ENCODE peak calls at places on chromosomes 3 and 15, in five cellular contexts. A, K, Q, F and U are unnamed samples.

GRCh38 chr3:177904661-177905060 is 631.6 kb upstream of the KCNMB2 start:
- DNase-seq in F (no peak), K (no peak), A (no peak), Q (no peak), U (no peak)

GRCh38 chr15:29805043-29805707 is 17.1 kb downstream of the TJP1 start:
- DNase-seq in Q (peak), A (no peak), F (no peak), K (no peak), U (no peak)

GRCh38 chr15:95972136-95972553 is 358.4 kb upstream of the NR2F2 start:
- DNase-seq in Q (peak), A (no peak), K (peak), F (no peak), U (no peak)

GRCh38 chr15:59819047-59819446 is 129.9 kb upstream of the BNIP2 start:
- DNase-seq in K (no peak), Q (no peak), F (no peak), A (no peak), U (no peak)

GRCh38 chr15:69718916-69719315 is 266.3 kb downstream of the RPLP1 start:
- DNase-seq in F (no peak), K (peak), Q (no peak), A (no peak), U (no peak)

GRCh38 chr15:92818658-92819311 is 81.3 kb upstream of the CHD2 start:
- DNase-seq in Q (no peak), A (no peak), K (no peak), F (no peak), U (no peak)

GRCh38 chr15:41789662-41790061 is 15.4 kb downstream of the MAPKBP1 start:
- DNase-seq in A (no peak), F (no peak), Q (no peak), K (no peak), U (no peak)

GRCh38 chr15:62067448-62068044 is 769 bp downstream of the C2CD4A start:
- DNase-seq in A (peak), K (no peak), Q (no peak), F (peak), U (no peak)

GRCh38 chr3:114308377-114308776 is 14.5 kb downstream of the TIGIT start:
- DNase-seq in Q (no peak), K (no peak), F (no peak), A (no peak), U (no peak)

GRCh38 chr3:183822631-183823030 is 2.7 kb downstream of the MAP6D1 start:
- DNase-seq in K (no peak), Q (no peak), A (no peak), F (no peak), U (no peak)

GRCh38 chr15:65189102-65189740 is 4.1 kb upstream of the CLPX start:
- DNase-seq in Q (peak), K (no peak), A (no peak), F (no peak), U (no peak)

GRCh38 chr3:133706033-133706432 is 40.2 kb upstream of the TF start:
- DNase-seq in K (no peak), A (no peak), F (no peak), Q (no peak), U (no peak)

GRCh38 chr3:127351350-127351749 is 63.5 kb upstream of the PRR20G start:
- DNase-seq in K (no peak), A (no peak), Q (no peak), F (no peak), U (no peak)

GRCh38 chr3:72449551-72449950 is 398.7 kb downstream of the SHQ1 start:
- DNase-seq in F (no peak), Q (peak), K (no peak), A (no peak), U (no peak)

GRCh38 chr3:34024447-34025240 is 226.2 kb downstream of the PDCD6IP start:
- DNase-seq in K (peak), A (no peak), Q (no peak), F (no peak), U (no peak)

GRCh38 chr3:46935168-46935858 is 41.2 kb downstream of the CCDC12 start:
- DNase-seq in Q (peak), F (peak), K (no peak), A (no peak), U (no peak)

GRCh38 chr3:60101628-60102027 is 1051.8 kb upstream of the CFAP20DC start:
- DNase-seq in Q (no peak), F (peak), K (no peak), A (no peak), U (no peak)

GRCh38 chr15:29815000-29815704 is 7.1 kb downstream of the TJP1 start:
- DNase-seq in F (no peak), Q (peak), K (no peak), A (no peak), U (no peak)

GRCh38 chr15:60390231-60390630 is 7.6 kb downstream of the ANXA2 start:
- DNase-seq in K (no peak), A (no peak), Q (no peak), F (no peak), U (no peak)

GRCh38 chr15:48803877-48804276 is 7.0 kb downstream of the CEP152 start:
- DNase-seq in A (no peak), Q (no peak), F (no peak), K (no peak), U (no peak)

GRCh38 chr3:59064276-59064675 is 14.5 kb upstream of the CFAP20DC start:
- DNase-seq in Q (no peak), A (no peak), F (no peak), K (no peak), U (no peak)

GRCh38 chr3:111143-112069 is 85.2 kb upstream of the CHL1 start:
- DNase-seq in F (no peak), A (no peak), K (no peak), Q (no peak), U (no peak)

GRCh38 chr3:7290062-7290825 is 429.3 kb downstream of the GRM7 start:
- DNase-seq in A (no peak), F (no peak), K (no peak), Q (no peak), U (no peak)

GRCh38 chr15:36365963-36366362 is 213.5 kb upstream of the CDIN1 start:
- DNase-seq in K (peak), A (no peak), Q (no peak), F (no peak), U (no peak)

GRCh38 chr15:92391640-92392039 is 2.0 kb upstream of the ST8SIA2 start:
- DNase-seq in F (no peak), A (no peak), Q (no peak), K (no peak), U (no peak)

GRCh38 chr3:148992027-148992634 is 791 bp downstream of the GYG1 start:
- DNase-seq in Q (no peak), A (peak), F (peak), K (no peak), U (no peak)

GRCh38 chr15:96312641-96313335 is 17.7 kb upstream of the NR2F2 start:
- DNase-seq in F (no peak), A (no peak), Q (peak), K (no peak), U (no peak)

GRCh38 chr3:72036899-72037298 is 252.0 kb upstream of the PROK2 start:
- DNase-seq in K (no peak), F (no peak), A (no peak), Q (peak), U (no peak)

DNA sequence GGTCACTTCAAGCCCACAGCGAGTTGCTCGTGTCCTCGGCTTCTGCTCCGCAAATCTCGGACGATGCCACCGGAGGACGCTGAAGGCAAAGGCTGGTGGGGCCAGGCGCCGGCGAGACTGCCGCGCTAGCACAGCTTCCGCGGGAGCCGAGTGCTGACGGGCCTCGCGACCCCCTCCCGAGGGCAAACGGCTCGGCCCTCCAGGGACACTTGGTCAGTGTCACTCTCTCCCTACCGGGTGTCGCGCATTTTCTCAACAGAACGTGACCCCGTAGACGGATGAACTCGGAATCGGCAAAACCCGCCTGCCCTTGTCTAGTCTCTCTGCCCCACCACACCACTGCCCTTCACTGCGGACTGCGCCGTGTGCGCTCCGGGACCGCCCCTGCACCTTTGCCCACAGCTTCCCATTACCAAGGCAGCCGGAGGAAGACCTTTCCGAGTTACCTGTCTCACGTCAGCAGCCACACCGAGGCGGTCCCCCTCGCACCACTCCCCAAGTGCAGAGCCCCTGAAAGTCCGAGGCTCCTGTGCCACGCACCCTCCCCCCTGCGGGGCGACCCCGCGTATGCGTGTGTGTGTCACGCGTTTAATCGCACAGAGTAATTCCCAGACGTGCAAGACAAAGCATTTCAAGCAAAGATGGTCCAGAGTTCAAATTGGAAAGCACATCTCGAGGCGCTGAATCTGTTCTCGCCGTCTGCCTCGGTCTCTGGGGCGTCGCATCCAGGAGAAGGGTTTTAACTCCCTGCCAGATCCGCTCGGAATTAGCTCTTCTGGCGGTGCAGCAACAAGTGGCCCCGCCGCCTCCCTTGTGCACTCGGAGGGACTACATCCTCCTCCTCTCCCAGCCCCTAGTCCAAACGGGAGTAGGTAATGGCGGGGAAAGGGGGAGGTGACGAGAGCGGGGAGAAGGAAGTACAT is 245.0 kb upstream of the TOPAZ1 start:
- DNase-seq in Q (peak), K (no peak), A (no peak), F (no peak), U (no peak)
- TF ChIP-seq CTCF in Q (peak), K (no peak), A (no peak), F (no peak), U (peak)

GRCh38 chr15:44713006-44713966 is 2.0 kb downstream of the B2M start:
- DNase-seq in K (no peak), F (no peak), A (no peak), Q (no peak), U (no peak)

GRCh38 chr15:44711356-44712107 is at the start of gene B2M:
- DNase-seq in Q (peak), A (peak), F (peak), K (peak), U (peak)

GRCh38 chr15:44712108-44713005 is 1.0 kb downstream of the B2M start:
- DNase-seq in A (peak), Q (peak), F (peak), K (no peak), U (no peak)

GRCh38 chr15:44710236-44711088 is 661 bp downstream of the PATL2 start:
- DNase-seq in F (peak), K (peak), Q (no peak), A (no peak), U (no peak)

GRCh38 chr15:44711089-44711355 is at the start of gene PATL2:
- DNase-seq in K (no peak), F (no peak), Q (no peak), A (no peak), U (no peak)
- TF ChIP-seq CTCF in K (no peak), F (no peak), Q (no peak), A (no peak), U (no peak)

DNA sequence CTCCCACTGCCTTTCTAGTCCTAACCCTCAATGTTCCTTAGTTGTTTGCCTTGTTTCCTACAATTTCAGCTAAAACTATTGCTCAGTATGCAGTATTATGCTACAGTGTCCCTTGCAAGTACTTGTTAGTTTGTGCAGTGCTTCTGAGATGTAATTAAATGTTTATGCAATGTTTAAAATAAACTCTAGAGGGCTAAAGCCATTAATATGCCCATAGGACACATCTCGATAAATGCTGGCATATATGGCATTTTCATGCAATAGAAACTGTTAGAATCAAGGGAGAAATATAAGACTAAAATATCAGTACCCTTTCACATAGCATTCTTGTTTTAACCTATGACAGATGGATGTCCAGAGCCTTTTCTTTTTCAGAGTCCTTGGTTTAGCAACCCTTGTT is 59.8 kb upstream of the ACKR4 start:
- DNase-seq in F (no peak), Q (no peak), K (no peak), A (no peak), U (no peak)
- TF ChIP-seq CTCF in F (no peak), Q (peak), K (no peak), A (no peak), U (no peak)

GRCh38 chr3:175554761-175555160 is 695.6 kb downstream of the NAALADL2 start:
- DNase-seq in K (no peak), F (no peak), Q (no peak), A (no peak), U (no peak)

GRCh38 chr3:175558261-175558660 is 699.1 kb downstream of the NAALADL2 start:
- DNase-seq in K (no peak), A (no peak), Q (no peak), F (no peak), U (no peak)

DNA sequence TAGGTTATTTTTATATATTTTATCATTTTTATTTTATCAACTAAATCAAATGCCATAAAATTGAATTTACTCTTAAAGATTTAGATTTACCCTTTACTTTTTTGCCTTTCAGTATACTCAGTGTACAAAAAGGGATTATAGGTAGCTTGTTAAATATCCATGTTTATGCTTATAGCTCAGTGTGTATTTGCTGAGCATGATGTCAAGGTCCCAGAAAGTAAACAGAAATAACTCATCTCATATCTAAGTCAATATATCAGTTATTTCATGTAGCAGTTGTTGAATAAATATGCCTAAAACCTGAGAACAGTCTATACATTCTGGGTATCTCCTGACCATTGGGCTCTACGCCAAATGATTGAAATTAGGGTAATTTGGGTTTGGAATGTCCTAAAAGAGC is 693.8 kb downstream of the NAALADL2 start:
- DNase-seq in Q (no peak), F (no peak), A (no peak), K (no peak), U (no peak)
- TF ChIP-seq CTCF in Q (no peak), F (no peak), A (no peak), K (no peak), U (no peak)

GRCh38 chr15:68366314-68366713 is 65.6 kb downstream of the ITGA11 start:
- DNase-seq in F (no peak), A (no peak), K (no peak), Q (no peak), U (no peak)
- TF ChIP-seq CTCF in F (no peak), A (no peak), K (no peak), Q (no peak), U (peak)